ENCODE peak calls at places on chromosome 10, in ten cellular contexts. X is BJ, H is AG09309, Q is kidney, Y is BE2C, D is endodermal cell, V is GM23338, M is neural crest cell, K is spleen, B is GM20000. E is an unnamed sample.

GRCh38 chr10:12720217-12720981 is 281.1 kb downstream of the CCDC3 start:
- DNase-seq in Y (peak), H (peak), X (peak), M (no peak), V (no peak), Q (peak), D (peak), B (no peak), K (no peak), E (peak)

GRCh38 chr10:64486149-64486548 is 964.9 kb downstream of the REEP3 start:
- DNase-seq in K (no peak), Y (no peak), M (no peak), H (no peak), Q (no peak), V (no peak), X (no peak), B (no peak), D (no peak), E (no peak)

GRCh38 chr10:106557951-106558733 is 606.4 kb downstream of the SORCS1 start:
- DNase-seq in K (no peak), V (no peak), H (no peak), D (no peak), Y (no peak), M (no peak), Q (no peak), B (no peak), X (no peak), E (no peak)

GRCh38 chr10:34637419-34637911 is 177.6 kb downstream of the PARD3 start:
- DNase-seq in Q (peak), B (peak), V (peak), X (no peak), D (peak), H (no peak), M (peak), Y (peak), K (peak), E (peak)

GRCh38 chr10:96257944-96258343 is 13.4 kb downstream of the BLNK start:
- DNase-seq in D (no peak), M (no peak), V (no peak), B (no peak), H (no peak), Q (no peak), K (no peak), X (no peak), Y (no peak), E (peak)

GRCh38 chr10:100878291-100878910 is 34.4 kb upstream of the SLF2 start:
- DNase-seq in X (no peak), B (peak), K (no peak), Y (peak), V (peak), D (peak), H (peak), Q (no peak), M (peak), E (peak)

GRCh38 chr10:49282879-49283321 is 16.1 kb upstream of the C10orf71 start:
- DNase-seq in D (peak), X (no peak), Y (no peak), Q (no peak), K (no peak), B (no peak), M (no peak), H (no peak), V (peak), E (no peak)

GRCh38 chr10:85995791-85996190 is 370.8 kb downstream of the GRID1 start:
- DNase-seq in B (peak), H (no peak), X (no peak), K (no peak), Y (no peak), D (peak), M (no peak), V (peak), Q (no peak), E (peak)

GRCh38 chr10:43170491-43170890 is 32.2 kb downstream of the CSGALNACT2 start:
- DNase-seq in B (no peak), V (peak), M (no peak), H (no peak), D (no peak), Q (no peak), X (no peak), Y (no peak), K (no peak), E (no peak)

GRCh38 chr10:112288526-112288925 is 5.3 kb downstream of the TECTB start:
- DNase-seq in Q (no peak), Y (no peak), X (no peak), K (no peak), H (no peak), V (peak), M (no peak), D (no peak), B (no peak), E (no peak)

GRCh38 chr10:44859546-44860285 is 51.4 kb upstream of the TMEM72 start:
- DNase-seq in Q (no peak), M (no peak), K (no peak), H (no peak), X (no peak), Y (no peak), B (no peak), D (peak), V (no peak), E (no peak)

GRCh38 chr10:33136271-33136670 is 178.2 kb upstream of the ITGB1 start:
- DNase-seq in V (no peak), M (no peak), H (no peak), B (no peak), X (no peak), Q (no peak), D (no peak), Y (no peak), K (no peak), E (no peak)

GRCh38 chr10:15120523-15120922 is 23.4 kb downstream of the RPP38 start:
- DNase-seq in K (no peak), Q (no peak), H (peak), M (no peak), D (no peak), V (no peak), X (no peak), B (no peak), Y (no peak), E (no peak)

GRCh38 chr10:24951201-24952145 is 933 bp downstream of the PRTFDC1 start:
- DNase-seq in H (no peak), X (no peak), D (peak), V (peak), B (no peak), K (no peak), Q (peak), M (peak), Y (peak), E (peak)

GRCh38 chr10:1399431-1400120 is 337.7 kb downstream of the ADARB2 start:
- DNase-seq in K (no peak), M (no peak), B (no peak), D (peak), V (no peak), X (no peak), Y (no peak), H (no peak), Q (no peak), E (no peak)

GRCh38 chr10:11236234-11236633 is 218.6 kb downstream of the CELF2 start:
- DNase-seq in B (no peak), Y (no peak), K (no peak), D (no peak), M (no peak), V (no peak), Q (no peak), X (no peak), H (no peak), E (no peak)

GRCh38 chr10:86164912-86165311 is 201.7 kb downstream of the GRID1 start:
- DNase-seq in B (no peak), K (peak), M (no peak), H (no peak), Y (no peak), V (no peak), Q (no peak), D (no peak), X (no peak), E (no peak)

GRCh38 chr10:103709341-103709920 is 145.9 kb downstream of the SH3PXD2A start:
- DNase-seq in B (no peak), M (no peak), Q (no peak), V (no peak), Y (no peak), H (no peak), X (no peak), D (no peak), K (no peak), E (no peak)

GRCh38 chr10:86963341-86963919 is 4.9 kb upstream of the ADIRF start:
- DNase-seq in V (no peak), Y (no peak), B (no peak), X (no peak), K (peak), M (no peak), H (no peak), D (no peak), Q (peak), E (no peak)

GRCh38 chr10:50625663-50626062 is 1.9 kb upstream of the SGMS1 start:
- DNase-seq in K (no peak), B (peak), Y (no peak), M (no peak), D (no peak), V (peak), Q (no peak), H (no peak), X (no peak), E (no peak)

GRCh38 chr10:48614481-48615383 is 9.9 kb upstream of the ARHGAP22 start:
- DNase-seq in X (peak), M (no peak), D (peak), Y (no peak), H (peak), B (no peak), V (peak), Q (no peak), K (no peak), E (no peak)

GRCh38 chr10:96357038-96357620 is 1.7 kb downstream of the OPALIN start:
- DNase-seq in K (no peak), M (no peak), Q (no peak), H (no peak), D (no peak), Y (no peak), V (no peak), B (no peak), X (no peak), E (no peak)

GRCh38 chr10:80856186-80856585 is 318.5 kb downstream of the SH2D4B start:
- DNase-seq in Q (no peak), X (no peak), H (no peak), B (no peak), D (no peak), K (no peak), M (no peak), Y (no peak), V (no peak), E (no peak)

GRCh38 chr10:80860719-80861118 is 323.0 kb downstream of the SH2D4B start:
- DNase-seq in D (no peak), H (no peak), B (no peak), M (no peak), Y (no peak), Q (no peak), K (no peak), V (no peak), X (no peak), E (no peak)

DNA sequence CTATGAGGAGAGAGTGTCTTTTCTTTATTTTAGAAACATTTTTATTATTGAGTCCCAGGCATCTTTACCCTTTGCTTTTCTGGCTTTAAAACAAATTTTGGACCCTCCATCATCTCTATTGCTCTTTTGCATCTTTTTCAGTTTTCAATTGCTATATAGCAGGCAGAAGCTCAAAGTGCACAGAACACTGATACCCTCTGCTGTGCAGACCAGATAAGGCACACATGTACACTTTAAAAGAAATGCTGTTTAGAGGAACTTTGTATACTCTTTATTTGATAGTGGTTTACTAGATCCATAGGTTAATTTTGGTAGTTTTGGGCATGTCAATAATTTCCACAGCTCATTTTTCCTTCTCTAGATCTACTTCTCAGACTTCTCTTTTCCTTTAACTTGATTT is 324.2 kb downstream of the SH2D4B start:
- DNase-seq in B (no peak), D (no peak), Q (no peak), V (no peak), K (no peak), M (no peak), H (no peak), X (no peak), Y (no peak), E (no peak)
- TF ChIP-seq CTCF in B (no peak), D (no peak), Q (no peak), V (no peak), K (no peak), M (peak), H (no peak), X (no peak), Y (no peak), E (no peak)

DNA sequence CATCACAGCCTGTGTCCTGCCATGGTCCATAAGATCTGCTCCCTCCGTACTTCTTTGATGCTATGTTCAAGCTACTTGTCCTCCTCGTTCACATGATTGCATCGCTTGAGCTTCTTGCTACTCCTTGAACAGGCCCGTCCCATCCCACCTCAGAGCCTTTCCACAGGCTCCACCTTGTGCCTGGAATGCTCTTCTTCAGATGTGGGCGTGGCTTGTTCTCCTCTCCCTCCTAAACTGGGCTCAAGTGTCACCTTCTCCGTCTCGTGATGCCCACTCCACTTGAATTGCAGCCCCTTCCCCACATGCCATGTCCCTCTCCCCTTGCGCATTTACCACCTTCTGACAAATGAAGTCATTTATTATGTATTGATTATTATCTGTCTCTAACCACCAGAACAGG is 124.5 kb downstream of the PLPP4 start:
- DNase-seq in D (peak), H (no peak), V (peak), Y (no peak), M (no peak), K (no peak), Q (no peak), X (no peak), B (no peak), E (no peak)
- TF ChIP-seq CTCF in D (peak), H (no peak), V (peak), Y (no peak), M (no peak), K (no peak), Q (no peak), X (no peak), B (no peak), E (no peak)

GRCh38 chr10:97498841-97499560 is at the start of gene UBTD1:
- DNase-seq in Q (peak), K (no peak), X (no peak), B (no peak), H (no peak), D (peak), Y (peak), M (no peak), V (peak), E (peak)

GRCh38 chr10:97497572-97498075 is 598 bp downstream of the MMS19 start:
- DNase-seq in M (peak), Y (peak), H (peak), X (no peak), V (peak), Q (peak), D (peak), K (peak), B (peak), E (peak)

GRCh38 chr10:97500297-97500575 is 1.5 kb downstream of the UBTD1 start:
- DNase-seq in D (no peak), X (no peak), M (no peak), Y (no peak), Q (no peak), K (no peak), H (no peak), V (no peak), B (no peak), E (no peak)

GRCh38 chr10:97499561-97500296 is 1.0 kb downstream of the UBTD1 start:
- DNase-seq in M (peak), H (no peak), X (no peak), B (no peak), K (peak), D (no peak), Y (no peak), V (peak), Q (peak), E (peak)

DNA sequence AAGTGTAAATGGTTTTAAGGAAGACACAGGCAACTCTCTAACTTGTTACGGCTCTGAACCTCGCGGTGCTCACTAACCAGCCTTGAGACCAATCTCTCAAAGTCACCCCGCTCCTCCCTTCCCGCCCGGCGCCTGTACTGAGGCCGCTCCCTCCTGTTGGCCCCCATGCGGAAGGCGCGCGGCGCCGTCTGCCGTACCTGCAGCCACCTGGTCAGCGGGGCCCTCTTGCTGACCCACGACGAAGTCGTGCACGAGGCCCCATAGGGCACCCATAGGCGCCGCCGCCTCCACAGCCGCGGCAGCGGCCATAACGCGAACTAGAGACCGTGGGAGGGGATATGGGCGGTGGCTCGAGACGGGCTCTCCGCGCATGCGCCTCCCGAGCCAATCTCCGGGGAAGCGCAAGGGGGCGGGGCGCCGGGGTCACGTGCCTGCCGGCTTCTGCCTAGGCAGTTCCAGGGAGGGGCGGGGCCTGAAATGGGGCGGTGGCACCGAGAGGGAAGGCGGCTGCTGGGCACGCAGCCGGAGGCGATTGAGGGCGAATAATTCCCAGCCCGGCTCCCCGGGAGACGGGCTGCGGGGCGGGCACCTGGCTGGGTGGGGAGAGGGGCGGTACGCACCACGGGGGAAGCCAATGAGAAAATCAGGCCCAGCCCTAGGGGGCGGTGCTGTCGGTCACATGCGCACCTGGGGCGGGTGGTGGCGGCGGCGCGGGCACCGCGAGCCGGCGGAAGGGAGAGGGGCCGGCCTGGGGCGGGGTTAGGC is at the start of gene MMS19:
- DNase-seq in V (peak), M (peak), D (peak), Q (peak), X (peak), Y (peak), H (peak), K (peak), B (peak), E (peak)
- TF ChIP-seq CTCF in V (no peak), M (no peak), D (no peak), Q (peak), X (no peak), Y (no peak), H (no peak), K (no peak), B (no peak), E (no peak)

GRCh38 chr10:209357-209756 is 74.1 kb downstream of the ZMYND11 start:
- DNase-seq in B (no peak), D (no peak), H (no peak), Q (no peak), V (peak), X (no peak), Y (no peak), M (no peak), K (no peak), E (no peak)
- TF ChIP-seq CTCF in B (no peak), D (peak), H (peak), Q (no peak), V (peak), X (peak), Y (peak), M (no peak), K (no peak), E (no peak)

DNA sequence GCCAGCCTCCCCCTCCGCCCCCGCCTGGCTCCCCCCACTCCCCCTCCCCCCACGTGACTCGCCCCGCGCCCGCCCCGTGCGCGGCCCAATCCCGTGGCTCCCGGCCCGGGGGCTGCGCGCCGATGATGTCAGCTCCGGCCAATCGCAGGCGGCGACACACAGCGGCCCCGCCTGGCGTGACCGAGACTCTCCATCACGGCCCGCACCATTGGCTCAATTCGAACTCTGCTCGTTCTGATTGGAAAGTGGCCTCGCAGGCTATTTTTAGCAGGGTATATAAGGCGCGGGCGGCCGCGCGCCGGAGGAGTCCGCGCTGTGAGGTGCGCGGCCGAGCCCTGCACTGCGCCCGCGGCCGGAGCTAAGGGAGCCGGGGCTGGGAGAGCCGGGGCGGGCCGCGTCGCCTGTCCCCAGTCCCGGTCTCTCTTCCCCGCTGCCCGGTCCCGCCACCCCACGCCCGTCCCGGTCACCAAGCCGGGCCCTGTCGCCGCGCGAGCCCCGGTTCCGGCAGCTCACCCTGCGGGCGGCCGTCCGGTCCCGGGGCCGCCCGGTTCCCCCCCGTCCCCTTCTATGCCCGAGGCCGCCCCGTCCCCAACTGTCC is 341 bp upstream of the KLF6 start:
- DNase-seq in B (peak), K (peak), V (peak), Q (peak), D (peak), H (peak), Y (peak), M (peak), X (no peak), E (peak)
- TF ChIP-seq CTCF in B (no peak), K (no peak), V (no peak), Q (no peak), D (no peak), H (no peak), Y (no peak), M (no peak), X (no peak), E (no peak)

DNA sequence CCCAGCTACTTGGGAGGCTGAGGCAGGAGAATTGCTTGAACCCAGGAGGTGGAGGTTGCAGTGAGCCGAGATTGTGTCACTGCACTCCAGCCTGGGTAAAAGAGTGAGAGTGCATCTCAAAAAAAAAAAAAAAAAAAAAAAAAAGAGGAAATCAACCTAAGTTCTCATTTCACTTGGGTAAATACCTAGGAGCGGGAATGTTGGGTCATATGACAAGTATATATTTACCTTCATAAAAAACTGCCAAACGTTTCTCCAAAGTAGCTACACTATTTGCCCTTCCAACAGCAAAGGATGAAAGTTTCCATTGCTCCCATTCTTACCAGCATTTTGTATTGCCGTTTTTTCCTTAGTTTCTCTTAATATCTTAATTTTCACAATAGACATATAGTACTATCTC is 9.8 kb downstream of the P4HA1 start:
- DNase-seq in Y (no peak), X (no peak), V (no peak), K (no peak), H (no peak), D (no peak), M (no peak), Q (no peak), B (no peak), E (no peak)
- TF ChIP-seq CTCF in Y (no peak), X (no peak), V (no peak), K (no peak), H (no peak), D (no peak), M (no peak), Q (no peak), B (no peak), E (no peak)

GRCh38 chr10:137031-137430 is 1.8 kb downstream of the ZMYND11 start:
- DNase-seq in X (no peak), K (no peak), Y (peak), M (no peak), Q (no peak), D (peak), V (peak), B (peak), H (no peak), E (no peak)
- TF ChIP-seq CTCF in X (peak), K (no peak), Y (peak), M (peak), Q (peak), D (peak), V (peak), B (no peak), H (peak), E (no peak)

GRCh38 chr10:6721480-6721879 is 141.4 kb upstream of the PRKCQ start:
- DNase-seq in X (peak), H (peak), D (no peak), V (peak), Q (peak), M (no peak), Y (no peak), B (no peak), K (no peak), E (no peak)
- TF ChIP-seq CTCF in X (peak), H (peak), D (no peak), V (no peak), Q (no peak), M (no peak), Y (no peak), B (no peak), K (no peak), E (no peak)

E was measured in body of pancreas.